ENCODE peak calls at places on chromosomes 7 and 10, in ten cellular contexts. One of them, this sample, is unnamed.

GRCh38 chr7:43568529-43568928 is 14.4 kb upstream of the STK17A start:
- DNase-seq in body of pancreas: no peak
- DNase-seq in heart left ventricle: no peak
- DNase-seq in heart right ventricle: no peak
- DNase-seq in vagina: no peak
- DNase-seq in kidney epithelial cell: no peak
- DNase-seq in A549: no peak
- DNase-seq in CD8-positive, alpha-beta T cell: no peak
- DNase-seq in Caco-2: no peak
- DNase-seq in fibroblast of the aortic adventitia: peak
- DNase-seq in this sample: no peak

GRCh38 chr10:102579206-102579790 is 65.0 kb upstream of the TRIM8 start:
- DNase-seq in body of pancreas: no peak
- DNase-seq in heart left ventricle: no peak
- DNase-seq in heart right ventricle: no peak
- DNase-seq in vagina: no peak
- DNase-seq in kidney epithelial cell: no peak
- DNase-seq in A549: no peak
- DNase-seq in CD8-positive, alpha-beta T cell: no peak
- DNase-seq in Caco-2: no peak
- DNase-seq in fibroblast of the aortic adventitia: peak
- DNase-seq in this sample: no peak

GRCh38 chr7:47951374-47951773 is 3.1 kb upstream of the PKD1L1 start:
- DNase-seq in body of pancreas: no peak
- DNase-seq in heart left ventricle: no peak
- DNase-seq in heart right ventricle: no peak
- DNase-seq in vagina: peak
- DNase-seq in kidney epithelial cell: no peak
- DNase-seq in A549: no peak
- DNase-seq in CD8-positive, alpha-beta T cell: no peak
- DNase-seq in Caco-2: peak
- DNase-seq in fibroblast of the aortic adventitia: no peak
- DNase-seq in this sample: no peak

GRCh38 chr7:152411389-152411788 is 24.4 kb downstream of the KMT2C start:
- DNase-seq in body of pancreas: no peak
- DNase-seq in heart left ventricle: no peak
- DNase-seq in heart right ventricle: no peak
- DNase-seq in vagina: no peak
- DNase-seq in kidney epithelial cell: no peak
- DNase-seq in A549: no peak
- DNase-seq in CD8-positive, alpha-beta T cell: no peak
- DNase-seq in Caco-2: peak
- DNase-seq in fibroblast of the aortic adventitia: no peak
- DNase-seq in this sample: no peak

GRCh38 chr7:69817096-69817495 is 218.8 kb downstream of the AUTS2 start:
- DNase-seq in body of pancreas: no peak
- DNase-seq in heart left ventricle: no peak
- DNase-seq in heart right ventricle: no peak
- DNase-seq in vagina: no peak
- DNase-seq in kidney epithelial cell: no peak
- DNase-seq in A549: no peak
- DNase-seq in CD8-positive, alpha-beta T cell: no peak
- DNase-seq in Caco-2: no peak
- DNase-seq in fibroblast of the aortic adventitia: peak
- DNase-seq in this sample: no peak

GRCh38 chr10:26743091-26743490 is 45.6 kb downstream of the PDSS1 start:
- DNase-seq in body of pancreas: no peak
- DNase-seq in heart left ventricle: no peak
- DNase-seq in heart right ventricle: no peak
- DNase-seq in vagina: no peak
- DNase-seq in kidney epithelial cell: peak
- DNase-seq in A549: no peak
- DNase-seq in CD8-positive, alpha-beta T cell: no peak
- DNase-seq in Caco-2: no peak
- DNase-seq in fibroblast of the aortic adventitia: no peak
- DNase-seq in this sample: no peak

GRCh38 chr10:110216240-110216639 is 8.8 kb downstream of the MXI1 start:
- DNase-seq in body of pancreas: no peak
- DNase-seq in heart left ventricle: no peak
- DNase-seq in heart right ventricle: no peak
- DNase-seq in vagina: no peak
- DNase-seq in kidney epithelial cell: no peak
- DNase-seq in A549: no peak
- DNase-seq in CD8-positive, alpha-beta T cell: no peak
- DNase-seq in Caco-2: no peak
- DNase-seq in fibroblast of the aortic adventitia: no peak
- DNase-seq in this sample: no peak

GRCh38 chr7:108824840-108825540 is 255.3 kb downstream of the DNAJB9 start:
- DNase-seq in body of pancreas: no peak
- DNase-seq in heart left ventricle: peak
- DNase-seq in heart right ventricle: peak
- DNase-seq in vagina: no peak
- DNase-seq in kidney epithelial cell: peak
- DNase-seq in A549: no peak
- DNase-seq in CD8-positive, alpha-beta T cell: no peak
- DNase-seq in Caco-2: no peak
- DNase-seq in fibroblast of the aortic adventitia: peak
- DNase-seq in this sample: no peak

GRCh38 chr10:112966191-112966855 is 16.3 kb downstream of the TCF7L2 start:
- DNase-seq in body of pancreas: no peak
- DNase-seq in heart left ventricle: no peak
- DNase-seq in heart right ventricle: no peak
- DNase-seq in vagina: no peak
- DNase-seq in kidney epithelial cell: no peak
- DNase-seq in A549: no peak
- DNase-seq in CD8-positive, alpha-beta T cell: no peak
- DNase-seq in Caco-2: no peak
- DNase-seq in fibroblast of the aortic adventitia: no peak
- DNase-seq in this sample: peak

DNA sequence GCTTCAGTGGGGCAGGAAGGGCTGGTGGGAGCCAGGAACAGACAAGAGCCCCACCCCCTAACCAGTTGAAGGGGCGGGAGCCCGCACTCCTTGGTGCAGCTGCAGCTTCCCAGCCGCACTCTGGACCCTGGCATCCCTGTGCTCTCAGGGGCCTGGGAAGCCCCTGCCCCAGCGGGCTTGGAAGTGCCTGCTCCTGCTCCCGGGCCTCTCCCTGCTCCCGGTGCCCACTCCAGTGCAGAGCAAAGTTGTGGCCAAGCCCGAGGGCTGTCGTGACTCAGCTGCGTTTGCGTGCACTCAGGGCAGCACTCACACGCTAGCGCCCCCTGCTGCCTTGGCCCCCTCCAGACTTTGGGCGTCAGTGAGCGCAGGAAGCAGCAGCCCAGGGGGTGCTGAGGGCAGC is 883.8 kb downstream of the LRMDA start:
- DNase-seq in body of pancreas: no peak
- DNase-seq in heart left ventricle: no peak
- DNase-seq in heart right ventricle: no peak
- DNase-seq in vagina: no peak
- DNase-seq in kidney epithelial cell: no peak
- DNase-seq in A549: no peak
- DNase-seq in CD8-positive, alpha-beta T cell: no peak
- DNase-seq in Caco-2: no peak
- DNase-seq in fibroblast of the aortic adventitia: no peak
- DNase-seq in this sample: no peak
- TF ChIP-seq CTCF in body of pancreas: no peak
- TF ChIP-seq CTCF in heart left ventricle: no peak
- TF ChIP-seq CTCF in heart right ventricle: no peak
- TF ChIP-seq CTCF in vagina: no peak
- TF ChIP-seq CTCF in kidney epithelial cell: no peak
- TF ChIP-seq CTCF in A549: no peak
- TF ChIP-seq CTCF in CD8-positive, alpha-beta T cell: no peak
- TF ChIP-seq CTCF in Caco-2: no peak
- TF ChIP-seq CTCF in fibroblast of the aortic adventitia: no peak
- TF ChIP-seq CTCF in this sample: no peak

DNA sequence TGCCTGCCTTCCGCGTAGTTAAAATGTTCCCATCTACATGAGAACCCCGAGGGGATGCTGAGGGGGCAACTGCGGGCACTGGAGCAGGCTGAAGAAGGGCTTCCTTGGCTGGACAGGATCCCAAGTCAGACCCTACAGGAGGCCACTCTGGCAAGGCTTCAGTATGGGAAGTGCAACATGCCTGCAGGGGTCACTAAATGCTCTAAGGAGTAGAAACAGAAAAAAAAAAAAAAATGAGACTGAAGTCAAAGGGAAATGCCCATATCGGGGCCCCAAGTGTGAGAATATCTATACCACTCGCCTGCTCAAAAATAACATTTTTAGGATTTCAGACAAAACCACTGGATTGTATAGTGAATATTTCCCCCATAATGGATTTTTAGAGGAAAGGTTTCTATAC is 33.5 kb downstream of the FAM204A start:
- DNase-seq in body of pancreas: no peak
- DNase-seq in heart left ventricle: no peak
- DNase-seq in heart right ventricle: no peak
- DNase-seq in vagina: no peak
- DNase-seq in kidney epithelial cell: no peak
- DNase-seq in A549: no peak
- DNase-seq in CD8-positive, alpha-beta T cell: no peak
- DNase-seq in Caco-2: peak
- DNase-seq in fibroblast of the aortic adventitia: no peak
- DNase-seq in this sample: no peak
- TF ChIP-seq CTCF in body of pancreas: no peak
- TF ChIP-seq CTCF in heart left ventricle: no peak
- TF ChIP-seq CTCF in heart right ventricle: no peak
- TF ChIP-seq CTCF in vagina: no peak
- TF ChIP-seq CTCF in kidney epithelial cell: peak
- TF ChIP-seq CTCF in A549: no peak
- TF ChIP-seq CTCF in CD8-positive, alpha-beta T cell: no peak
- TF ChIP-seq CTCF in Caco-2: no peak
- TF ChIP-seq CTCF in fibroblast of the aortic adventitia: no peak
- TF ChIP-seq CTCF in this sample: no peak

DNA sequence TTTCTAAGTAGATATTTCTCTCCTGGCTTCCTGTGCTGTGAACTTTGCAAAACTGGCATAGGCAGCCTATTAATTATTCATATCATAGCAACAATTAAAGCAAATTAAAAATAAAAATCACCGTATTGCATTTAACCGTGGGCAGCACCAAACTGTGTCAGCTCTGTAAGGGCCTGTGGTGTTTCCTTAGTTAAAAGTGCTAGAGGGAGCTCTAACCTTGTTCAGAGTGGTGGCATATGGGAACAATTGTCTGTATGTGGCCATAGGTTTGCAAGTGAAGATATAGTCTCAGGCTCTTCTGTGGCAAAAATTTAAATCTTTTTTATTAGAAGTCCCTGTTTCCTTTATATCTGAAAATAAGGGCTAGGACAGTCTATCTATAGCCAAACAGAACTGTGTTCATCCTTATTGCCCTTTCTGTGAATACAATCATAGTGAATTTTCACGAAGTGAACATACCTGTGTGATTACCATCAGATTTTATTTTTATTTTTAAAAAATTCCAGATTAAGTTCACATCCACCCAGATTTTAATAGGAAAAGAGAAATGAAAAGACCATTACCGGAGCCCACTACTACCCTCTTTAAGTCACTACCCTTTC is 92.6 kb downstream of the POLL start:
- DNase-seq in body of pancreas: no peak
- DNase-seq in heart left ventricle: no peak
- DNase-seq in heart right ventricle: no peak
- DNase-seq in vagina: no peak
- DNase-seq in kidney epithelial cell: no peak
- DNase-seq in A549: no peak
- DNase-seq in CD8-positive, alpha-beta T cell: no peak
- DNase-seq in Caco-2: peak
- DNase-seq in fibroblast of the aortic adventitia: peak
- DNase-seq in this sample: no peak
- TF ChIP-seq CTCF in body of pancreas: no peak
- TF ChIP-seq CTCF in heart left ventricle: peak
- TF ChIP-seq CTCF in heart right ventricle: no peak
- TF ChIP-seq CTCF in vagina: no peak
- TF ChIP-seq CTCF in kidney epithelial cell: peak
- TF ChIP-seq CTCF in A549: peak
- TF ChIP-seq CTCF in CD8-positive, alpha-beta T cell: no peak
- TF ChIP-seq CTCF in Caco-2: peak
- TF ChIP-seq CTCF in fibroblast of the aortic adventitia: peak
- TF ChIP-seq CTCF in this sample: no peak

GRCh38 chr10:54010337-54010736 is 790.7 kb downstream of the PCDH15 start:
- DNase-seq in body of pancreas: no peak
- DNase-seq in heart left ventricle: peak
- DNase-seq in heart right ventricle: no peak
- DNase-seq in vagina: no peak
- DNase-seq in kidney epithelial cell: no peak
- DNase-seq in A549: no peak
- DNase-seq in CD8-positive, alpha-beta T cell: no peak
- DNase-seq in Caco-2: no peak
- DNase-seq in fibroblast of the aortic adventitia: no peak
- DNase-seq in this sample: no peak
- TF ChIP-seq CTCF in body of pancreas: no peak
- TF ChIP-seq CTCF in heart left ventricle: no peak
- TF ChIP-seq CTCF in heart right ventricle: no peak
- TF ChIP-seq CTCF in vagina: no peak
- TF ChIP-seq CTCF in kidney epithelial cell: no peak
- TF ChIP-seq CTCF in A549: no peak
- TF ChIP-seq CTCF in CD8-positive, alpha-beta T cell: no peak
- TF ChIP-seq CTCF in Caco-2: no peak
- TF ChIP-seq CTCF in fibroblast of the aortic adventitia: no peak
- TF ChIP-seq CTCF in this sample: no peak

DNA sequence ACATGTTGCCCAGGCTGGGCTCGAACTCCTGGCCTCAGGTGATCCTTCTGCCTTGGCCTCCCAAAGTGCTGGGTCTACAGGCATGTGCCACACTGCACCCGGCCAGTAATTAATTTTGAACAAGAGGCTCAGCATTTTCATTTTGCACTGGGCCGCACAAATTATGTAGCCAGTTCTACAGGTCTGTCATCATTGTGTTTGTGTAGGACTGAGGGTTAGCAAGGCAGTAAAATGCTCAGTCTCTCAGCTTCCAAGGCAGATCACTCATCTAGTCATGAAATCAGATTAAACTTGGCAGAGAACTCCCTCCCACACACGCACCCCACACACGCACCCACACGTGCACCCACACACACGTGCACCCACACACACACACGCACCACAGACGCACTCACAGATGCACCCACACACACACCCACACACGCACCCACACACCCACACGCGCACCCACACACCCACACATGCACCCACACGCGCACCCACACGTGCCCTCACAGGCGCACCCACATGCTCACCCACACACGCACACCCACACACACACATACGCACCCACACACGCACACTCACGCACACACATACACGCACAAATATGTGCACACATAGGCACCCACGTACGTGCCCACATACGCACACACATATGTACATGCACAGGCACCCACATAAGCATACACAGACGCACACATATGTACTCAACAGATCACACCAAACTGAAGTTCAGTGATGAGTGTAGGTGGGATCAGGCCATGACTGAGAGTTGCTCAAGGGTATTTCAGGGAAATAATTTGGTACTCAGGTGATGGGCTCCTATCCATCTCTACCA is 27.8 kb upstream of the PROSER2 start:
- DNase-seq in body of pancreas: no peak
- DNase-seq in heart left ventricle: no peak
- DNase-seq in heart right ventricle: no peak
- DNase-seq in vagina: no peak
- DNase-seq in kidney epithelial cell: no peak
- DNase-seq in A549: no peak
- DNase-seq in CD8-positive, alpha-beta T cell: no peak
- DNase-seq in Caco-2: peak
- DNase-seq in fibroblast of the aortic adventitia: no peak
- DNase-seq in this sample: no peak
- TF ChIP-seq CTCF in body of pancreas: no peak
- TF ChIP-seq CTCF in heart left ventricle: no peak
- TF ChIP-seq CTCF in heart right ventricle: no peak
- TF ChIP-seq CTCF in vagina: no peak
- TF ChIP-seq CTCF in kidney epithelial cell: no peak
- TF ChIP-seq CTCF in A549: no peak
- TF ChIP-seq CTCF in CD8-positive, alpha-beta T cell: no peak
- TF ChIP-seq CTCF in Caco-2: no peak
- TF ChIP-seq CTCF in fibroblast of the aortic adventitia: no peak
- TF ChIP-seq CTCF in this sample: no peak

This sample was measured in sigmoid colon.